ENCODE peak calls at places on chromosomes 2 and 18, in six cellular contexts. Z is glutamatergic neuron, K is uterus, O is dorsolateral prefrontal cortex, V is Peyer's patch, F is bronchial epithelial cell. J is an unnamed sample.

GRCh38 chr2:217103752-217104540 is 244.1 kb upstream of the TNP1 start:
- DNase-seq in Z (no peak), O (no peak), V (no peak), F (peak), K (no peak), J (peak)

GRCh38 chr2:207939342-207940108 is 85.8 kb downstream of the PLEKHM3 start:
- DNase-seq in K (no peak), Z (no peak), O (no peak), F (peak), V (no peak), J (peak)

GRCh38 chr18:44682871-44683221 is 2.2 kb downstream of the SETBP1 start:
- DNase-seq in V (no peak), O (no peak), F (no peak), K (peak), Z (no peak), J (no peak)

GRCh38 chr2:234556848-234557573 is 60.1 kb upstream of the ARL4C start:
- DNase-seq in K (no peak), O (no peak), F (peak), V (no peak), Z (no peak), J (no peak)

GRCh38 chr2:1045109-1045508 is 94.5 kb downstream of the SNTG2 start:
- DNase-seq in Z (no peak), F (no peak), V (no peak), K (no peak), O (no peak), J (no peak)

GRCh38 chr18:67007999-67008398 is 404.1 kb upstream of the CDH19 start:
- DNase-seq in Z (no peak), O (no peak), V (no peak), F (no peak), K (no peak), J (no peak)

GRCh38 chr2:86337235-86338099 is at the start of gene REEP1:
- DNase-seq in Z (peak), F (no peak), V (no peak), O (no peak), K (no peak), J (peak)

GRCh38 chr18:63299837-63300787 is 19.5 kb downstream of the BCL2 start:
- DNase-seq in F (no peak), K (no peak), O (no peak), Z (no peak), V (no peak), J (no peak)

GRCh38 chr2:75021672-75022071 is 63.2 kb downstream of the POLE4 start:
- DNase-seq in F (no peak), Z (no peak), O (no peak), V (no peak), K (no peak), J (no peak)

GRCh38 chr2:211473116-211473515 is 916.7 kb downstream of the CPS1 start:
- DNase-seq in V (no peak), K (no peak), O (no peak), Z (no peak), F (no peak), J (no peak)

GRCh38 chr2:29430382-29431112 is 315.3 kb downstream of the CLIP4 start:
- DNase-seq in F (no peak), K (no peak), V (no peak), O (no peak), Z (no peak), J (no peak)

GRCh38 chr2:156455366-156455975 is 19.3 kb downstream of the GPD2 start:
- DNase-seq in V (no peak), F (peak), Z (no peak), O (no peak), K (no peak), J (peak)

GRCh38 chr2:84846732-84847131 is 34.2 kb downstream of the TRABD2A start:
- DNase-seq in Z (no peak), K (no peak), F (no peak), V (no peak), O (no peak), J (no peak)

GRCh38 chr2:197677483-197677882 is 2.1 kb upstream of the RFTN2 start:
- DNase-seq in F (no peak), V (no peak), Z (no peak), K (no peak), O (no peak), J (no peak)

GRCh38 chr2:218890369-218890768 is 9.7 kb downstream of the WNT10A start:
- DNase-seq in Z (no peak), K (no peak), V (no peak), O (no peak), F (no peak), J (no peak)

GRCh38 chr2:43519711-43520221 is 76.1 kb downstream of the THADA start:
- DNase-seq in K (no peak), F (peak), O (no peak), Z (no peak), V (no peak), J (peak)

GRCh38 chr2:113823729-113824595 is 65.9 kb upstream of the ACTR3 start:
- DNase-seq in F (no peak), O (no peak), K (no peak), V (no peak), Z (no peak), J (no peak)

GRCh38 chr18:78080081-78080480 is 830.4 kb downstream of the GALR1 start:
- DNase-seq in Z (no peak), F (no peak), O (no peak), V (no peak), K (no peak), J (no peak)

GRCh38 chr2:129690049-129690448 is 289.4 kb upstream of the RAB6C start:
- DNase-seq in V (no peak), Z (no peak), F (no peak), K (no peak), O (no peak), J (no peak)

GRCh38 chr2:8849322-8849721 is 11.9 kb upstream of the KIDINS220 start:
- DNase-seq in V (no peak), O (no peak), F (peak), Z (no peak), K (no peak), J (no peak)

GRCh38 chr2:63875143-63875542 is 33.4 kb downstream of the UGP2 start:
- DNase-seq in O (no peak), F (peak), K (no peak), V (no peak), Z (no peak), J (peak)

GRCh38 chr18:68991281-68991680 is 193.4 kb downstream of the CCDC102B start:
- DNase-seq in O (no peak), V (no peak), Z (no peak), F (no peak), K (no peak), J (no peak)

GRCh38 chr2:1306029-1306686 is 107.1 kb upstream of the TPO start:
- DNase-seq in F (no peak), Z (no peak), K (no peak), O (no peak), V (no peak), J (no peak)

GRCh38 chr2:238864207-238865014 is 16.5 kb downstream of the TWIST2 start:
- DNase-seq in V (peak), Z (no peak), O (no peak), K (peak), F (peak), J (peak)

GRCh38 chr18:79388043-79388442 is 7.7 kb upstream of the NFATC1 start:
- DNase-seq in F (no peak), K (no peak), Z (no peak), V (no peak), O (no peak), J (no peak)

GRCh38 chr2:160555420-160555819 is 61.8 kb upstream of the RBMS1 start:
- DNase-seq in Z (no peak), O (no peak), F (peak), V (no peak), K (no peak), J (no peak)

GRCh38 chr2:160551259-160551658 is 57.7 kb upstream of the RBMS1 start:
- DNase-seq in V (no peak), K (no peak), Z (no peak), O (no peak), F (no peak), J (no peak)
- TF ChIP-seq CTCF in V (no peak), K (no peak), Z (no peak), O (no peak), F (no peak), J (no peak)

GRCh38 chr2:137910641-137911040 is 53.6 kb upstream of the HNMT start:
- DNase-seq in O (no peak), K (no peak), V (no peak), F (peak), Z (no peak), J (peak)
- TF ChIP-seq CTCF in O (peak), K (peak), V (peak), F (peak), Z (peak), J (peak)

DNA sequence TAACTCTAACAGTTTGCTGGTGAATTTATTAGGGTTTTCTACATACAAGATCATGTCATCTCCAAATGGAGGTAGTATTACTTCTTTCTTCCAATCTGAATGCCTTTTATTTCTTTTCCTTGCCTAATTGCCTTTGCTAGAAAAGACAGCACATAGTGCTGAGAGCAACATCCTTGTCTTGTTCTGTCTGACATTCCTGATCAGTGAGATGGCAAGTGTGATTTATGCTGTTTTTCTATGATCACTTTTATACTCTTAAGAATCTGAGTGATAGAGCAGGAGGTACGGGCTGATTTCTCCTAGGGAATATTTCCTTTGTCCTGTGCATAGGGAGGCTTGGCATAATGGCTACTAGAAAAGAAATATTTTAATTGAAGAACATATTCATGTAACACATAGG is 17.3 kb downstream of the LYPD6B start:
- DNase-seq in V (no peak), O (no peak), Z (no peak), F (peak), K (no peak), J (peak)
- TF ChIP-seq CTCF in V (no peak), O (no peak), Z (no peak), F (no peak), K (no peak), J (no peak)

GRCh38 chr2:168116448-168116847 is 130.9 kb downstream of the STK39 start:
- DNase-seq in F (no peak), V (no peak), O (no peak), K (no peak), Z (peak), J (no peak)
- TF ChIP-seq CTCF in F (no peak), V (no peak), O (no peak), K (no peak), Z (peak), J (no peak)

J was measured in RWPE1.